ENCODE peak calls at places on chromosomes 7 and 10, in eight cellular contexts. One of them, this sample, is unnamed.

GRCh38 chr10:113381906-113382562 is 170.8 kb upstream of the HABP2 start:
- ATAC-seq in activated T-cell treated with anti-CD3 and anti-CD28 coated beads, Interleukin-2, amount 50 U/mL, for 72 hours: peak; percentile 40
- ATAC-seq in T-cell: peak; percentile 62
- ATAC-seq in HepG2: no peak
- ATAC-seq in activated naive CD4-positive, alpha-beta T cell treated with anti-CD3 and anti-CD28 coated beads, Interleukin-2, amount 50 U/mL, for 72 hours: no peak
- ATAC-seq in heart right ventricle: no peak
- ATAC-seq in effector memory CD8-positive, alpha-beta T cell: peak; percentile 76
- ATAC-seq in omental fat pad: no peak
- ATAC-seq in this sample: no peak

GRCh38 chr7:5758286-5758685 is 23.2 kb downstream of the RNF216 start:
- ATAC-seq in activated naive CD4-positive, alpha-beta T cell treated with anti-CD3 and anti-CD28 coated beads, Interleukin-2, amount 50 U/mL, for 72 hours: no peak
- ATAC-seq in effector memory CD8-positive, alpha-beta T cell: no peak
- ATAC-seq in heart right ventricle: no peak
- ATAC-seq in activated T-cell treated with anti-CD3 and anti-CD28 coated beads, Interleukin-2, amount 50 U/mL, for 72 hours: no peak
- ATAC-seq in T-cell: no peak
- ATAC-seq in omental fat pad: no peak
- ATAC-seq in HepG2: no peak
- ATAC-seq in this sample: no peak

GRCh38 chr7:105614341-105614840 is 33.1 kb upstream of the EFCAB10 start:
- ATAC-seq in T-cell: no peak
- ATAC-seq in omental fat pad: no peak
- ATAC-seq in effector memory CD8-positive, alpha-beta T cell: no peak
- ATAC-seq in activated T-cell treated with anti-CD3 and anti-CD28 coated beads, Interleukin-2, amount 50 U/mL, for 72 hours: no peak
- ATAC-seq in activated naive CD4-positive, alpha-beta T cell treated with anti-CD3 and anti-CD28 coated beads, Interleukin-2, amount 50 U/mL, for 72 hours: no peak
- ATAC-seq in heart right ventricle: no peak
- ATAC-seq in HepG2: no peak
- ATAC-seq in this sample: no peak

GRCh38 chr10:33041783-33042437 is 83.9 kb upstream of the ITGB1 start:
- ATAC-seq in omental fat pad: no peak
- ATAC-seq in activated T-cell treated with anti-CD3 and anti-CD28 coated beads, Interleukin-2, amount 50 U/mL, for 72 hours: no peak
- ATAC-seq in T-cell: no peak
- ATAC-seq in heart right ventricle: no peak
- ATAC-seq in effector memory CD8-positive, alpha-beta T cell: no peak
- ATAC-seq in HepG2: no peak
- ATAC-seq in activated naive CD4-positive, alpha-beta T cell treated with anti-CD3 and anti-CD28 coated beads, Interleukin-2, amount 50 U/mL, for 72 hours: no peak
- ATAC-seq in this sample: no peak

GRCh38 chr10:49202266-49202665 is 14.1 kb upstream of the TMEM273 start:
- ATAC-seq in effector memory CD8-positive, alpha-beta T cell: no peak
- ATAC-seq in activated T-cell treated with anti-CD3 and anti-CD28 coated beads, Interleukin-2, amount 50 U/mL, for 72 hours: no peak
- ATAC-seq in omental fat pad: no peak
- ATAC-seq in activated naive CD4-positive, alpha-beta T cell treated with anti-CD3 and anti-CD28 coated beads, Interleukin-2, amount 50 U/mL, for 72 hours: no peak
- ATAC-seq in HepG2: no peak
- ATAC-seq in T-cell: no peak
- ATAC-seq in heart right ventricle: no peak
- ATAC-seq in this sample: no peak

GRCh38 chr10:32041290-32042028 is 14.8 kb downstream of the KIF5B start:
- ATAC-seq in activated naive CD4-positive, alpha-beta T cell treated with anti-CD3 and anti-CD28 coated beads, Interleukin-2, amount 50 U/mL, for 72 hours: no peak
- ATAC-seq in activated T-cell treated with anti-CD3 and anti-CD28 coated beads, Interleukin-2, amount 50 U/mL, for 72 hours: no peak
- ATAC-seq in heart right ventricle: no peak
- ATAC-seq in effector memory CD8-positive, alpha-beta T cell: no peak
- ATAC-seq in HepG2: peak; percentile 55
- ATAC-seq in omental fat pad: no peak
- ATAC-seq in T-cell: no peak
- ATAC-seq in this sample: no peak

GRCh38 chr10:86635402-86635801 is 18.9 kb upstream of the OPN4 start:
- ATAC-seq in omental fat pad: peak; percentile 85
- ATAC-seq in activated naive CD4-positive, alpha-beta T cell treated with anti-CD3 and anti-CD28 coated beads, Interleukin-2, amount 50 U/mL, for 72 hours: no peak
- ATAC-seq in effector memory CD8-positive, alpha-beta T cell: no peak
- ATAC-seq in T-cell: no peak
- ATAC-seq in activated T-cell treated with anti-CD3 and anti-CD28 coated beads, Interleukin-2, amount 50 U/mL, for 72 hours: no peak
- ATAC-seq in heart right ventricle: no peak
- ATAC-seq in HepG2: no peak
- ATAC-seq in this sample: no peak

GRCh38 chr7:131068604-131069021 is 259.1 kb upstream of the MKLN1 start:
- ATAC-seq in heart right ventricle: no peak
- ATAC-seq in omental fat pad: no peak
- ATAC-seq in effector memory CD8-positive, alpha-beta T cell: peak; percentile 3
- ATAC-seq in T-cell: no peak
- ATAC-seq in HepG2: no peak
- ATAC-seq in activated naive CD4-positive, alpha-beta T cell treated with anti-CD3 and anti-CD28 coated beads, Interleukin-2, amount 50 U/mL, for 72 hours: peak; percentile 27
- ATAC-seq in activated T-cell treated with anti-CD3 and anti-CD28 coated beads, Interleukin-2, amount 50 U/mL, for 72 hours: no peak
- ATAC-seq in this sample: no peak

GRCh38 chr7:151945224-151945623 is 11.0 kb upstream of the GALNTL5 start:
- ATAC-seq in heart right ventricle: no peak
- ATAC-seq in omental fat pad: no peak
- ATAC-seq in T-cell: no peak
- ATAC-seq in HepG2: no peak
- ATAC-seq in activated T-cell treated with anti-CD3 and anti-CD28 coated beads, Interleukin-2, amount 50 U/mL, for 72 hours: no peak
- ATAC-seq in activated naive CD4-positive, alpha-beta T cell treated with anti-CD3 and anti-CD28 coated beads, Interleukin-2, amount 50 U/mL, for 72 hours: no peak
- ATAC-seq in effector memory CD8-positive, alpha-beta T cell: no peak
- ATAC-seq in this sample: no peak

GRCh38 chr7:112470194-112470593 is 10.6 kb upstream of the LSMEM1 start:
- ATAC-seq in T-cell: no peak
- ATAC-seq in effector memory CD8-positive, alpha-beta T cell: no peak
- ATAC-seq in omental fat pad: no peak
- ATAC-seq in heart right ventricle: peak; percentile 93
- ATAC-seq in activated T-cell treated with anti-CD3 and anti-CD28 coated beads, Interleukin-2, amount 50 U/mL, for 72 hours: peak; percentile 12
- ATAC-seq in HepG2: no peak
- ATAC-seq in activated naive CD4-positive, alpha-beta T cell treated with anti-CD3 and anti-CD28 coated beads, Interleukin-2, amount 50 U/mL, for 72 hours: no peak
- ATAC-seq in this sample: no peak

GRCh38 chr7:36726311-36726710 is 2.0 kb upstream of the AOAH start:
- ATAC-seq in heart right ventricle: no peak
- ATAC-seq in effector memory CD8-positive, alpha-beta T cell: no peak
- ATAC-seq in T-cell: no peak
- ATAC-seq in omental fat pad: no peak
- ATAC-seq in activated T-cell treated with anti-CD3 and anti-CD28 coated beads, Interleukin-2, amount 50 U/mL, for 72 hours: peak; percentile 24
- ATAC-seq in activated naive CD4-positive, alpha-beta T cell treated with anti-CD3 and anti-CD28 coated beads, Interleukin-2, amount 50 U/mL, for 72 hours: peak; percentile 36
- ATAC-seq in HepG2: no peak
- ATAC-seq in this sample: no peak

GRCh38 chr7:143458263-143458662 is 15.0 kb downstream of the TAS2R60 start:
- ATAC-seq in activated T-cell treated with anti-CD3 and anti-CD28 coated beads, Interleukin-2, amount 50 U/mL, for 72 hours: no peak
- ATAC-seq in T-cell: no peak
- ATAC-seq in activated naive CD4-positive, alpha-beta T cell treated with anti-CD3 and anti-CD28 coated beads, Interleukin-2, amount 50 U/mL, for 72 hours: no peak
- ATAC-seq in HepG2: no peak
- ATAC-seq in heart right ventricle: no peak
- ATAC-seq in omental fat pad: no peak
- ATAC-seq in effector memory CD8-positive, alpha-beta T cell: no peak
- ATAC-seq in this sample: no peak

GRCh38 chr7:103613655-103614642 is 167.9 kb upstream of the SLC26A5 start:
- ATAC-seq in activated T-cell treated with anti-CD3 and anti-CD28 coated beads, Interleukin-2, amount 50 U/mL, for 72 hours: no peak
- ATAC-seq in heart right ventricle: no peak
- ATAC-seq in activated naive CD4-positive, alpha-beta T cell treated with anti-CD3 and anti-CD28 coated beads, Interleukin-2, amount 50 U/mL, for 72 hours: no peak
- ATAC-seq in omental fat pad: no peak
- ATAC-seq in T-cell: no peak
- ATAC-seq in HepG2: peak; percentile 69
- ATAC-seq in effector memory CD8-positive, alpha-beta T cell: no peak
- ATAC-seq in this sample: no peak

GRCh38 chr10:3091346-3091787 is 24.0 kb downstream of the PFKP start:
- ATAC-seq in T-cell: no peak
- ATAC-seq in omental fat pad: peak; percentile 65
- ATAC-seq in heart right ventricle: no peak
- ATAC-seq in activated T-cell treated with anti-CD3 and anti-CD28 coated beads, Interleukin-2, amount 50 U/mL, for 72 hours: peak; percentile 7
- ATAC-seq in HepG2: peak; percentile 19
- ATAC-seq in activated naive CD4-positive, alpha-beta T cell treated with anti-CD3 and anti-CD28 coated beads, Interleukin-2, amount 50 U/mL, for 72 hours: peak; percentile 49
- ATAC-seq in effector memory CD8-positive, alpha-beta T cell: no peak
- ATAC-seq in this sample: no peak

GRCh38 chr7:44631458-44632115 is 25.2 kb downstream of the OGDH start:
- ATAC-seq in heart right ventricle: no peak
- ATAC-seq in HepG2: no peak
- ATAC-seq in activated T-cell treated with anti-CD3 and anti-CD28 coated beads, Interleukin-2, amount 50 U/mL, for 72 hours: no peak
- ATAC-seq in activated naive CD4-positive, alpha-beta T cell treated with anti-CD3 and anti-CD28 coated beads, Interleukin-2, amount 50 U/mL, for 72 hours: no peak
- ATAC-seq in omental fat pad: no peak
- ATAC-seq in T-cell: peak; percentile 67
- ATAC-seq in effector memory CD8-positive, alpha-beta T cell: peak; percentile 56
- ATAC-seq in this sample: peak; percentile 14

GRCh38 chr10:95792874-95793285 is 36.9 kb downstream of the ENTPD1 start:
- ATAC-seq in activated T-cell treated with anti-CD3 and anti-CD28 coated beads, Interleukin-2, amount 50 U/mL, for 72 hours: no peak
- ATAC-seq in omental fat pad: peak; percentile 67
- ATAC-seq in effector memory CD8-positive, alpha-beta T cell: no peak
- ATAC-seq in activated naive CD4-positive, alpha-beta T cell treated with anti-CD3 and anti-CD28 coated beads, Interleukin-2, amount 50 U/mL, for 72 hours: no peak
- ATAC-seq in HepG2: no peak
- ATAC-seq in heart right ventricle: peak; percentile 84
- ATAC-seq in T-cell: no peak
- ATAC-seq in this sample: peak; percentile 85

GRCh38 chr10:86652361-86653202 is 1.8 kb upstream of the OPN4 start:
- ATAC-seq in T-cell: no peak
- ATAC-seq in HepG2: no peak
- ATAC-seq in effector memory CD8-positive, alpha-beta T cell: no peak
- ATAC-seq in omental fat pad: no peak
- ATAC-seq in activated T-cell treated with anti-CD3 and anti-CD28 coated beads, Interleukin-2, amount 50 U/mL, for 72 hours: no peak
- ATAC-seq in heart right ventricle: no peak
- ATAC-seq in activated naive CD4-positive, alpha-beta T cell treated with anti-CD3 and anti-CD28 coated beads, Interleukin-2, amount 50 U/mL, for 72 hours: peak; percentile 16
- ATAC-seq in this sample: no peak

GRCh38 chr7:17408904-17409290 is 110.4 kb downstream of the AHR start:
- ATAC-seq in effector memory CD8-positive, alpha-beta T cell: no peak
- ATAC-seq in omental fat pad: no peak
- ATAC-seq in HepG2: no peak
- ATAC-seq in heart right ventricle: no peak
- ATAC-seq in activated naive CD4-positive, alpha-beta T cell treated with anti-CD3 and anti-CD28 coated beads, Interleukin-2, amount 50 U/mL, for 72 hours: no peak
- ATAC-seq in activated T-cell treated with anti-CD3 and anti-CD28 coated beads, Interleukin-2, amount 50 U/mL, for 72 hours: no peak
- ATAC-seq in T-cell: no peak
- ATAC-seq in this sample: no peak

GRCh38 chr10:73478636-73479035 is 17.2 kb downstream of the PPP3CB start:
- ATAC-seq in heart right ventricle: no peak
- ATAC-seq in activated naive CD4-positive, alpha-beta T cell treated with anti-CD3 and anti-CD28 coated beads, Interleukin-2, amount 50 U/mL, for 72 hours: peak; percentile 82
- ATAC-seq in HepG2: no peak
- ATAC-seq in T-cell: no peak
- ATAC-seq in activated T-cell treated with anti-CD3 and anti-CD28 coated beads, Interleukin-2, amount 50 U/mL, for 72 hours: peak; percentile 86
- ATAC-seq in omental fat pad: no peak
- ATAC-seq in effector memory CD8-positive, alpha-beta T cell: no peak
- ATAC-seq in this sample: no peak

GRCh38 chr10:42960491-42961155 is 116.2 kb upstream of the RET start:
- ATAC-seq in T-cell: no peak
- ATAC-seq in heart right ventricle: peak; percentile 82
- ATAC-seq in omental fat pad: no peak
- ATAC-seq in activated naive CD4-positive, alpha-beta T cell treated with anti-CD3 and anti-CD28 coated beads, Interleukin-2, amount 50 U/mL, for 72 hours: no peak
- ATAC-seq in effector memory CD8-positive, alpha-beta T cell: no peak
- ATAC-seq in HepG2: peak; percentile 34
- ATAC-seq in activated T-cell treated with anti-CD3 and anti-CD28 coated beads, Interleukin-2, amount 50 U/mL, for 72 hours: no peak
- ATAC-seq in this sample: no peak

GRCh38 chr7:156487811-156488523 is 152.6 kb upstream of the RNF32 start:
- ATAC-seq in omental fat pad: no peak
- ATAC-seq in activated naive CD4-positive, alpha-beta T cell treated with anti-CD3 and anti-CD28 coated beads, Interleukin-2, amount 50 U/mL, for 72 hours: no peak
- ATAC-seq in heart right ventricle: no peak
- ATAC-seq in effector memory CD8-positive, alpha-beta T cell: no peak
- ATAC-seq in HepG2: peak; percentile 56
- ATAC-seq in activated T-cell treated with anti-CD3 and anti-CD28 coated beads, Interleukin-2, amount 50 U/mL, for 72 hours: no peak
- ATAC-seq in T-cell: no peak
- ATAC-seq in this sample: no peak

GRCh38 chr7:54615545-54615944 is 73.4 kb downstream of the VSTM2A start:
- ATAC-seq in omental fat pad: no peak
- ATAC-seq in T-cell: no peak
- ATAC-seq in activated T-cell treated with anti-CD3 and anti-CD28 coated beads, Interleukin-2, amount 50 U/mL, for 72 hours: no peak
- ATAC-seq in effector memory CD8-positive, alpha-beta T cell: no peak
- ATAC-seq in HepG2: no peak
- ATAC-seq in activated naive CD4-positive, alpha-beta T cell treated with anti-CD3 and anti-CD28 coated beads, Interleukin-2, amount 50 U/mL, for 72 hours: no peak
- ATAC-seq in heart right ventricle: no peak
- ATAC-seq in this sample: no peak

GRCh38 chr7:117143066-117143465 is 179.8 kb downstream of the WNT2 start:
- ATAC-seq in HepG2: no peak
- ATAC-seq in T-cell: no peak
- ATAC-seq in effector memory CD8-positive, alpha-beta T cell: no peak
- ATAC-seq in omental fat pad: no peak
- ATAC-seq in heart right ventricle: no peak
- ATAC-seq in activated naive CD4-positive, alpha-beta T cell treated with anti-CD3 and anti-CD28 coated beads, Interleukin-2, amount 50 U/mL, for 72 hours: no peak
- ATAC-seq in activated T-cell treated with anti-CD3 and anti-CD28 coated beads, Interleukin-2, amount 50 U/mL, for 72 hours: no peak
- ATAC-seq in this sample: no peak

GRCh38 chr7:137873524-137873923 is 26.8 kb upstream of the DGKI start:
- ATAC-seq in T-cell: no peak
- ATAC-seq in HepG2: peak; percentile 24
- ATAC-seq in activated T-cell treated with anti-CD3 and anti-CD28 coated beads, Interleukin-2, amount 50 U/mL, for 72 hours: peak; percentile 93
- ATAC-seq in activated naive CD4-positive, alpha-beta T cell treated with anti-CD3 and anti-CD28 coated beads, Interleukin-2, amount 50 U/mL, for 72 hours: peak; percentile 91
- ATAC-seq in heart right ventricle: no peak
- ATAC-seq in omental fat pad: no peak
- ATAC-seq in effector memory CD8-positive, alpha-beta T cell: no peak
- ATAC-seq in this sample: no peak

GRCh38 chr7:22214000-22214399 is 143.0 kb downstream of the RAPGEF5 start:
- ATAC-seq in HepG2: no peak
- ATAC-seq in activated T-cell treated with anti-CD3 and anti-CD28 coated beads, Interleukin-2, amount 50 U/mL, for 72 hours: no peak
- ATAC-seq in activated naive CD4-positive, alpha-beta T cell treated with anti-CD3 and anti-CD28 coated beads, Interleukin-2, amount 50 U/mL, for 72 hours: no peak
- ATAC-seq in effector memory CD8-positive, alpha-beta T cell: no peak
- ATAC-seq in omental fat pad: no peak
- ATAC-seq in heart right ventricle: peak; percentile 75
- ATAC-seq in T-cell: no peak
- ATAC-seq in this sample: no peak

GRCh38 chr10:23341004-23341403 is 3.6 kb downstream of the C10orf67 start:
- ATAC-seq in omental fat pad: no peak
- ATAC-seq in heart right ventricle: no peak
- ATAC-seq in T-cell: peak; percentile 55
- ATAC-seq in activated T-cell treated with anti-CD3 and anti-CD28 coated beads, Interleukin-2, amount 50 U/mL, for 72 hours: peak; percentile 61
- ATAC-seq in HepG2: no peak
- ATAC-seq in activated naive CD4-positive, alpha-beta T cell treated with anti-CD3 and anti-CD28 coated beads, Interleukin-2, amount 50 U/mL, for 72 hours: peak; percentile 56
- ATAC-seq in effector memory CD8-positive, alpha-beta T cell: peak; percentile 40
- ATAC-seq in this sample: no peak

GRCh38 chr10:34018811-34019210 is 684.3 kb upstream of the NRP1 start:
- ATAC-seq in HepG2: no peak
- ATAC-seq in effector memory CD8-positive, alpha-beta T cell: no peak
- ATAC-seq in activated naive CD4-positive, alpha-beta T cell treated with anti-CD3 and anti-CD28 coated beads, Interleukin-2, amount 50 U/mL, for 72 hours: no peak
- ATAC-seq in omental fat pad: no peak
- ATAC-seq in activated T-cell treated with anti-CD3 and anti-CD28 coated beads, Interleukin-2, amount 50 U/mL, for 72 hours: no peak
- ATAC-seq in heart right ventricle: no peak
- ATAC-seq in T-cell: no peak
- ATAC-seq in this sample: no peak

GRCh38 chr7:152342796-152343195 is 93.0 kb downstream of the KMT2C start:
- ATAC-seq in effector memory CD8-positive, alpha-beta T cell: no peak
- ATAC-seq in HepG2: no peak
- ATAC-seq in heart right ventricle: no peak
- ATAC-seq in T-cell: no peak
- ATAC-seq in activated T-cell treated with anti-CD3 and anti-CD28 coated beads, Interleukin-2, amount 50 U/mL, for 72 hours: no peak
- ATAC-seq in activated naive CD4-positive, alpha-beta T cell treated with anti-CD3 and anti-CD28 coated beads, Interleukin-2, amount 50 U/mL, for 72 hours: no peak
- ATAC-seq in omental fat pad: no peak
- ATAC-seq in this sample: no peak

GRCh38 chr7:22397981-22398380 is 41.0 kb upstream of the RAPGEF5 start:
- ATAC-seq in effector memory CD8-positive, alpha-beta T cell: no peak
- ATAC-seq in activated T-cell treated with anti-CD3 and anti-CD28 coated beads, Interleukin-2, amount 50 U/mL, for 72 hours: no peak
- ATAC-seq in heart right ventricle: no peak
- ATAC-seq in omental fat pad: no peak
- ATAC-seq in T-cell: no peak
- ATAC-seq in HepG2: no peak
- ATAC-seq in activated naive CD4-positive, alpha-beta T cell treated with anti-CD3 and anti-CD28 coated beads, Interleukin-2, amount 50 U/mL, for 72 hours: no peak
- ATAC-seq in this sample: no peak

GRCh38 chr10:128875955-128876354 is 591.1 kb upstream of the MGMT start:
- ATAC-seq in activated T-cell treated with anti-CD3 and anti-CD28 coated beads, Interleukin-2, amount 50 U/mL, for 72 hours: no peak
- ATAC-seq in T-cell: no peak
- ATAC-seq in activated naive CD4-positive, alpha-beta T cell treated with anti-CD3 and anti-CD28 coated beads, Interleukin-2, amount 50 U/mL, for 72 hours: no peak
- ATAC-seq in omental fat pad: peak; percentile 94
- ATAC-seq in effector memory CD8-positive, alpha-beta T cell: no peak
- ATAC-seq in heart right ventricle: peak; percentile 90
- ATAC-seq in HepG2: no peak
- ATAC-seq in this sample: peak; percentile 90

GRCh38 chr7:92260248-92260781 is 14.5 kb downstream of the ANKIB1 start:
- ATAC-seq in activated T-cell treated with anti-CD3 and anti-CD28 coated beads, Interleukin-2, amount 50 U/mL, for 72 hours: peak; percentile 24
- ATAC-seq in T-cell: no peak
- ATAC-seq in omental fat pad: no peak
- ATAC-seq in effector memory CD8-positive, alpha-beta T cell: no peak
- ATAC-seq in activated naive CD4-positive, alpha-beta T cell treated with anti-CD3 and anti-CD28 coated beads, Interleukin-2, amount 50 U/mL, for 72 hours: peak; percentile 40
- ATAC-seq in HepG2: no peak
- ATAC-seq in heart right ventricle: no peak
- ATAC-seq in this sample: no peak

GRCh38 chr10:119413738-119414611 is 128.5 kb downstream of the RGS10 start:
- ATAC-seq in effector memory CD8-positive, alpha-beta T cell: no peak
- ATAC-seq in HepG2: no peak
- ATAC-seq in omental fat pad: peak; percentile 32
- ATAC-seq in heart right ventricle: peak; percentile 46
- ATAC-seq in T-cell: no peak
- ATAC-seq in activated T-cell treated with anti-CD3 and anti-CD28 coated beads, Interleukin-2, amount 50 U/mL, for 72 hours: no peak
- ATAC-seq in activated naive CD4-positive, alpha-beta T cell treated with anti-CD3 and anti-CD28 coated beads, Interleukin-2, amount 50 U/mL, for 72 hours: no peak
- ATAC-seq in this sample: peak; percentile 8

GRCh38 chr7:119514326-119514725 is 758.6 kb upstream of the KCND2 start:
- ATAC-seq in T-cell: no peak
- ATAC-seq in activated T-cell treated with anti-CD3 and anti-CD28 coated beads, Interleukin-2, amount 50 U/mL, for 72 hours: no peak
- ATAC-seq in HepG2: no peak
- ATAC-seq in activated naive CD4-positive, alpha-beta T cell treated with anti-CD3 and anti-CD28 coated beads, Interleukin-2, amount 50 U/mL, for 72 hours: no peak
- ATAC-seq in omental fat pad: no peak
- ATAC-seq in heart right ventricle: no peak
- ATAC-seq in effector memory CD8-positive, alpha-beta T cell: no peak
- ATAC-seq in this sample: no peak

GRCh38 chr7:22193361-22194016 is 163.5 kb downstream of the RAPGEF5 start:
- ATAC-seq in T-cell: no peak
- ATAC-seq in heart right ventricle: peak; percentile 87
- ATAC-seq in activated T-cell treated with anti-CD3 and anti-CD28 coated beads, Interleukin-2, amount 50 U/mL, for 72 hours: no peak
- ATAC-seq in activated naive CD4-positive, alpha-beta T cell treated with anti-CD3 and anti-CD28 coated beads, Interleukin-2, amount 50 U/mL, for 72 hours: no peak
- ATAC-seq in effector memory CD8-positive, alpha-beta T cell: no peak
- ATAC-seq in omental fat pad: peak; percentile 72
- ATAC-seq in HepG2: no peak
- ATAC-seq in this sample: peak; percentile 74

This sample was measured in gastroesophageal sphincter.